ENCODE peak calls at places on chromosome 6, in four cellular contexts. One of them, this sample, is unnamed.
A peak's percentile ranks its signal among the peaks of the same experiment; 100 is the strongest.

GRCh38 chr6:121533321-121533841 is 97.9 kb downstream of the GJA1 start:
- DNase-seq in hepatocyte: no peak
- DNase-seq in MM.1S: no peak
- DNase-seq in endothelial cell of umbilical vein: no peak
- DNase-seq in this sample: no peak

GRCh38 chr6:6626227-6626626 is 37.7 kb downstream of the LY86 start:
- DNase-seq in hepatocyte: no peak
- DNase-seq in MM.1S: no peak
- DNase-seq in endothelial cell of umbilical vein: no peak
- DNase-seq in this sample: no peak

GRCh38 chr6:161836643-161837448 is 563.0 kb upstream of the AGPAT4 start:
- DNase-seq in MM.1S: no peak
- DNase-seq in hepatocyte: peak; percentile 16
- DNase-seq in endothelial cell of umbilical vein: no peak
- DNase-seq in this sample: no peak

GRCh38 chr6:4961322-4962168 is 42.3 kb downstream of the RPP40 start:
- DNase-seq in endothelial cell of umbilical vein: no peak
- DNase-seq in hepatocyte: no peak
- DNase-seq in MM.1S: no peak
- DNase-seq in this sample: no peak

GRCh38 chr6:80725156-80725930 is 618.9 kb downstream of the BCKDHB start:
- DNase-seq in endothelial cell of umbilical vein: no peak
- DNase-seq in hepatocyte: peak; percentile 18
- DNase-seq in MM.1S: peak; percentile 79
- DNase-seq in this sample: no peak

GRCh38 chr6:56708810-56709597 is 66.3 kb upstream of the DST start:
- DNase-seq in endothelial cell of umbilical vein: peak; percentile 73
- DNase-seq in hepatocyte: peak; percentile 78
- DNase-seq in MM.1S: peak; percentile 72
- DNase-seq in this sample: no peak

GRCh38 chr6:35942355-35942754 is 21.5 kb upstream of the SRPK1 start:
- DNase-seq in endothelial cell of umbilical vein: no peak
- DNase-seq in MM.1S: no peak
- DNase-seq in hepatocyte: no peak
- DNase-seq in this sample: no peak

GRCh38 chr6:83307849-83308248 is 114.7 kb downstream of the RWDD2A start:
- DNase-seq in hepatocyte: no peak
- DNase-seq in MM.1S: no peak
- DNase-seq in endothelial cell of umbilical vein: no peak
- DNase-seq in this sample: no peak

GRCh38 chr6:167872538-167873210 is 46.0 kb downstream of the AFDN start:
- DNase-seq in endothelial cell of umbilical vein: no peak
- DNase-seq in hepatocyte: no peak
- DNase-seq in MM.1S: no peak
- DNase-seq in this sample: no peak

GRCh38 chr6:135423649-135424128 is 73.9 kb downstream of the AHI1 start:
- DNase-seq in hepatocyte: peak; percentile 53
- DNase-seq in endothelial cell of umbilical vein: peak; percentile 62
- DNase-seq in MM.1S: peak; percentile 56
- DNase-seq in this sample: peak; percentile 40

GRCh38 chr6:147693185-147693584 is 184.7 kb downstream of the SAMD5 start:
- DNase-seq in hepatocyte: no peak
- DNase-seq in MM.1S: no peak
- DNase-seq in endothelial cell of umbilical vein: no peak
- DNase-seq in this sample: no peak

GRCh38 chr6:134446901-134447300 is 129.0 kb upstream of the SGK1 start:
- DNase-seq in hepatocyte: no peak
- DNase-seq in MM.1S: no peak
- DNase-seq in endothelial cell of umbilical vein: no peak
- DNase-seq in this sample: no peak

GRCh38 chr6:8102122-8102958 is at the start of gene EEF1E1:
- DNase-seq in MM.1S: peak; percentile 96
- DNase-seq in hepatocyte: peak; percentile 97
- DNase-seq in endothelial cell of umbilical vein: peak; percentile 96
- DNase-seq in this sample: peak; percentile 93

GRCh38 chr6:135311446-135312200 is 130.5 kb downstream of the MYB start:
- DNase-seq in endothelial cell of umbilical vein: no peak
- DNase-seq in MM.1S: no peak
- DNase-seq in hepatocyte: no peak
- DNase-seq in this sample: no peak

GRCh38 chr6:14369717-14370116 is 252.1 kb downstream of the CD83 start:
- DNase-seq in MM.1S: no peak
- DNase-seq in endothelial cell of umbilical vein: no peak
- DNase-seq in hepatocyte: no peak
- DNase-seq in this sample: no peak

GRCh38 chr6:78101387-78101786 is 448.5 kb downstream of the MEI4 start:
- DNase-seq in MM.1S: no peak
- DNase-seq in endothelial cell of umbilical vein: no peak
- DNase-seq in hepatocyte: no peak
- DNase-seq in this sample: no peak

GRCh38 chr6:113635222-113635970 is 221.7 kb upstream of the MARCKS start:
- DNase-seq in MM.1S: no peak
- DNase-seq in hepatocyte: no peak
- DNase-seq in endothelial cell of umbilical vein: no peak
- DNase-seq in this sample: no peak

GRCh38 chr6:27777126-27777525 is 135.1 kb downstream of the OR2B2 start:
- DNase-seq in MM.1S: no peak
- DNase-seq in endothelial cell of umbilical vein: no peak
- DNase-seq in hepatocyte: no peak
- DNase-seq in this sample: no peak

DNA sequence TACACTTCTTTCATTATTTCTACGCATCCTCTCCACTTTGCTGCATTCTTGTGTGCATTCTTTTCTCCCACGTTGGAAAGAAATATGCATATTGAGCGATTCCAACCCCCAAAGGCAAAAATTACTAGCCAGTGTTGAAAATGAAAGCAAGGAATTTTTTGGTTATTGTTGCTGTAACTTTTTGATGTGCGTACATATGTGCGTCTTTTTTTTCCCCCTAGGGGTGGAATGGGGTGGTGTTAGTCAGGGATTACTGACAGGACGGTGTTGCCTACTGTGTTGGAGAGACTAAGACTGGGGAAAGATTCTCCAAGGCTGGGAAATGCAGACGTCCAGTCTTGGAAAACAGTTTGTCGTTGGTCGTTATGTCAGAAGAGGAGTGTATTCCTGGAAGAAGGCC is 44.2 kb upstream of the ESR1 start:
- DNase-seq in endothelial cell of umbilical vein: no peak
- DNase-seq in MM.1S: no peak
- DNase-seq in hepatocyte: no peak
- DNase-seq in this sample: no peak
- TF ChIP-seq CTCF in endothelial cell of umbilical vein: peak; percentile 17
- TF ChIP-seq CTCF in MM.1S: peak; percentile 3
- TF ChIP-seq CTCF in hepatocyte: peak; percentile 11
- TF ChIP-seq CTCF in this sample: no peak

DNA sequence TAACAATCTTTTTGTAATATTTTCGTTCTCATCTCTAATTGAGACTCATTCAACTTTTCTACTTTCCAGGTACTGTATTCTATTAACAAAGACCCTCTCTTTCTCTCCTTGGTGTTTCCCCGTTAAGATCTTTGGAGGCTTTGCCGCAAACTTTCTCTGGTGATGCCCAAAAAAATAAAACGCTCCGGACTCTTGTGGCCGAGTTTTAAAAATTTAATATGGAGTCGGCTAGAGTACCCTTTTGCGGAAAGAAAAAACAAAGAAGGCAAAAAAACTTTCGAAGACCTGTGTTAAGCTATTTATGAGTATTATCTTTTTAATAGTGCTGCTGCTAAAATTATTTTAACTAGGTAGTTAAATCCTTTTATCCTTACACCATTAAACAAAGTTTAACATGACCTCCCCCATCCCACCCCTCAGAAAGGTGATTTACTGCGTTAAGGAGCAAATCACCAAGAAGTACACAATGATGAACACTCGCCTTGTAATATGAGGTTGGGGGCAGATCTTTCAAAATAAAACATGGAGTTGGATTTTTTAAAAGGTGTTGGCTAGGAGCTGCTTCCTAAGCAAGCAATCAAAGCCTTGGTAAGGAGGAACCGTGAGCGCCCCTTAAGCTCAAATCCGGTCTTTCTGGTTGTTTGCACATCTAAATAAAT is 10.0 kb downstream of the SIM1 start:
- DNase-seq in hepatocyte: no peak
- DNase-seq in MM.1S: no peak
- DNase-seq in endothelial cell of umbilical vein: peak; percentile 33
- DNase-seq in this sample: no peak
- H3K4me3 ChIP-seq in hepatocyte: no peak overlapping the region
- H3K4me3 ChIP-seq in MM.1S: no peak overlapping the region
- H3K4me3 ChIP-seq in endothelial cell of umbilical vein: no peak overlapping the region
- H3K4me3 ChIP-seq in this sample: no peak overlapping the region

GRCh38 chr6:41504526-41505021 is 41.6 kb upstream of the FOXP4 start:
- DNase-seq in MM.1S: no peak
- DNase-seq in hepatocyte: no peak
- DNase-seq in endothelial cell of umbilical vein: peak; percentile 37
- DNase-seq in this sample: no peak

GRCh38 chr6:41502607-41503434 is 43.4 kb upstream of the FOXP4 start:
- DNase-seq in MM.1S: no peak
- DNase-seq in endothelial cell of umbilical vein: no peak
- DNase-seq in hepatocyte: peak; percentile 56
- DNase-seq in this sample: no peak

GRCh38 chr6:41503841-41504525 is 42.2 kb upstream of the FOXP4 start:
- DNase-seq in endothelial cell of umbilical vein: peak; percentile 50
- DNase-seq in MM.1S: no peak
- DNase-seq in hepatocyte: peak; percentile 68
- DNase-seq in this sample: no peak

GRCh38 chr6:41503435-41503768 is 42.8 kb upstream of the FOXP4 start:
- DNase-seq in hepatocyte: no peak
- DNase-seq in MM.1S: no peak
- DNase-seq in endothelial cell of umbilical vein: peak; percentile 17
- DNase-seq in this sample: no peak

GRCh38 chr6:41505084-41506049 is 40.8 kb upstream of the FOXP4 start:
- DNase-seq in MM.1S: no peak
- DNase-seq in hepatocyte: peak; percentile 91
- DNase-seq in endothelial cell of umbilical vein: peak; percentile 58
- DNase-seq in this sample: peak; percentile 82
- H3K27me3 ChIP-seq in MM.1S: peaks cover 72% of the 10 kb centered on the region
- H3K27me3 ChIP-seq in hepatocyte: no peaks in the 10 kb centered on the region
- H3K27me3 ChIP-seq in endothelial cell of umbilical vein: peaks cover 17% of the 10 kb centered on the region
- H3K27me3 ChIP-seq in this sample: no peaks in the 10 kb centered on the region

DNA sequence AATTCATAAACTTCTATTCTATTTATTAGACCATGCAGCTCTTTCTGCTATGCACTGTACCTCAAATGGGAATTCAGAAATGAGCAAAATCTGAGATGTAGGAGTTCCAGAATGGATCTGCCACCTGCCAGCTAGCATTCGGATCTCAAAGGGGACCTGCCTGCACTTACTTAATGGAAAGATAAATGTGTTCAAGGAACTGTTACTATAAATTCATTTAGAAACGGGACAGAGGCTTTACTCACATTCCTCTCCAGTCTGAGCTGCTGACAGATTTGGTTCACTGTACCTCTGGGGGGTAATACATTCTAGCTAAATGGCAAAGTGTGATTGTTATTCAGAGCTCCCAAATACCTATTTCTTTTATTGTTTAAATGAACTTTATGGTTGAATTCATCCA is 384.1 kb downstream of the GRIK2 start:
- DNase-seq in endothelial cell of umbilical vein: no peak
- DNase-seq in hepatocyte: no peak
- DNase-seq in MM.1S: no peak
- DNase-seq in this sample: no peak
- TF ChIP-seq CTCF in endothelial cell of umbilical vein: no peak
- TF ChIP-seq CTCF in hepatocyte: no peak
- TF ChIP-seq CTCF in MM.1S: no peak
- TF ChIP-seq CTCF in this sample: no peak

GRCh38 chr6:1756472-1757129 is 146.9 kb downstream of the FOXC1 start:
- DNase-seq in MM.1S: no peak
- DNase-seq in hepatocyte: no peak
- DNase-seq in endothelial cell of umbilical vein: no peak
- DNase-seq in this sample: no peak
- H3K4me3 ChIP-seq in MM.1S: no peak overlapping the region
- H3K4me3 ChIP-seq in hepatocyte: no peak overlapping the region
- H3K4me3 ChIP-seq in endothelial cell of umbilical vein: no peak overlapping the region
- H3K4me3 ChIP-seq in this sample: no peak overlapping the region

GRCh38 chr6:29834564-29835436 is 7.2 kb downstream of the HLA-G start:
- DNase-seq in endothelial cell of umbilical vein: peak; percentile 8
- DNase-seq in MM.1S: no peak
- DNase-seq in hepatocyte: no peak
- DNase-seq in this sample: peak; percentile 13
- H3K27me3 ChIP-seq in endothelial cell of umbilical vein: peaks cover 24% of the 10 kb centered on the region
- H3K27me3 ChIP-seq in MM.1S: no peaks in the 10 kb centered on the region
- H3K27me3 ChIP-seq in hepatocyte: peaks cover 65% of the 10 kb centered on the region
- H3K27me3 ChIP-seq in this sample: no peaks in the 10 kb centered on the region

DNA sequence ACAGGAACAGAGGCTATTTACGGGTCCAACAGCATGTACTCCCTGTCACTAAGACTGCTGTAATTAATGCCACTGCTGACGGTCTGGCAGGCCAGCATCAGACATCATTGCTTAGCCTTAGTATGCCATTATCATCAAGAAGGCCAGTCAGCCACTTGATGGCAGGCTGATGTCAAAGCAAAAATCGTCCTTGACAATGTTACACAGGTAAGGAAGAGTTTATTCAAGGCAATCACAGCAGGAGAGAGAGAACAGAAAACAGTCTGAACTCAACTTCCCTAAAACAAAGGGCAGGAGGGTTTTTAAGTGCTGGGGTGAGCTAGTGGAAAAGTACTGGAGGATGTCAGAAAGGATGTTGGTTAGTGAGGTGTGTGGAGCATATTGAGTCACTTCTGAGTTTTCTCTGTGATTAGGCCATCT is 25.1 kb downstream of the FKBP1C start:
- DNase-seq in endothelial cell of umbilical vein: no peak
- DNase-seq in MM.1S: no peak
- DNase-seq in hepatocyte: no peak
- DNase-seq in this sample: no peak
- TF ChIP-seq CTCF in endothelial cell of umbilical vein: no peak
- TF ChIP-seq CTCF in MM.1S: no peak
- TF ChIP-seq CTCF in hepatocyte: no peak
- TF ChIP-seq CTCF in this sample: no peak

This sample was measured in GM06990.